ENCODE peak calls at places on chromosome 10, in five cellular contexts. N is CD4-positive, alpha-beta T cell; L is foreskin keratinocyte; Z is activated B cell treated with CpG ODN at 0.5 μM for 24 hours; K is right cardiac atrium. B is an unnamed sample.

GRCh38 chr10:120600871-120601644 is 144.0 kb downstream of the PLPP4 start:
- ATAC-seq in N (no peak), L (peak), Z (no peak), K (no peak), B (peak)

GRCh38 chr10:13046861-13047528 is 45.5 kb upstream of the CCDC3 start:
- ATAC-seq in N (no peak), L (no peak), Z (no peak), K (no peak), B (no peak)

GRCh38 chr10:117519895-117520294 is 22.7 kb upstream of the EMX2 start:
- ATAC-seq in N (no peak), L (no peak), Z (no peak), K (no peak), B (no peak)

GRCh38 chr10:70856454-70856853 is 31.9 kb downstream of the PCBD1 start:
- ATAC-seq in N (no peak), L (no peak), Z (no peak), K (no peak), B (no peak)

GRCh38 chr10:63093227-63093626 is 39.9 kb upstream of the NRBF2 start:
- ATAC-seq in N (no peak), L (peak), Z (no peak), K (no peak), B (no peak)

GRCh38 chr10:80371462-80371861 is 14.9 kb downstream of the DYDC2 start:
- ATAC-seq in N (no peak), L (peak), Z (no peak), K (no peak), B (no peak)

GRCh38 chr10:103507235-103508191 is 14.0 kb downstream of the NEURL1 start:
- ATAC-seq in N (no peak), L (no peak), Z (no peak), K (no peak), B (no peak)

GRCh38 chr10:101843032-101843991 is at the start of gene KCNIP2:
- ATAC-seq in N (peak), L (no peak), Z (peak), K (peak), B (peak)

GRCh38 chr10:101938316-101939272 is 95.0 kb upstream of the KCNIP2 start:
- ATAC-seq in N (no peak), L (peak), Z (no peak), K (peak), B (peak)

GRCh38 chr10:59303018-59303417 is 59.3 kb downstream of the FAM13C start:
- ATAC-seq in N (no peak), L (peak), Z (no peak), K (no peak), B (no peak)

GRCh38 chr10:4947039-4947634 is 16.1 kb upstream of the AKR1C1 start:
- ATAC-seq in N (no peak), L (no peak), Z (no peak), K (peak), B (no peak)

GRCh38 chr10:58367049-58367448 is 18.2 kb upstream of the TFAM start:
- ATAC-seq in N (no peak), L (no peak), Z (no peak), K (no peak), B (no peak)

GRCh38 chr10:101959349-101959916 is 96.5 kb downstream of the ARMH3 start:
- ATAC-seq in N (no peak), L (no peak), Z (no peak), K (no peak), B (no peak)

GRCh38 chr10:99945286-99945685 is 64.5 kb downstream of the DNMBP start:
- ATAC-seq in N (no peak), L (peak), Z (no peak), K (peak), B (peak)

GRCh38 chr10:517872-518475 is 171.5 kb downstream of the DIP2C start:
- ATAC-seq in N (no peak), L (no peak), Z (no peak), K (no peak), B (no peak)

GRCh38 chr10:17655567-17656146 is 11.7 kb downstream of the STAM start:
- ATAC-seq in N (peak), L (no peak), Z (peak), K (no peak), B (peak)

GRCh38 chr10:49783645-49784044 is 21.5 kb upstream of the OGDHL start:
- ATAC-seq in N (no peak), L (no peak), Z (no peak), K (no peak), B (no peak)